ENCODE peak calls at places on chromosomes 11 and 22, in seven cellular contexts. One of them, this sample, is unnamed.

GRCh38 chr22:44407404-44408226 is 90.4 kb downstream of the RTL6 start:
- DNase-seq in activated gamma-delta T cell: no peak
- DNase-seq in NCI-H510A: no peak
- DNase-seq in Jurkat, Clone E6-1: no peak
- DNase-seq in caudate nucleus: no peak
- DNase-seq in heart left ventricle: no peak
- DNase-seq in AG09319: no peak
- DNase-seq in this sample: no peak

GRCh38 chr11:102971766-102972165 is 16.2 kb upstream of the MMP13 start:
- DNase-seq in activated gamma-delta T cell: no peak
- DNase-seq in NCI-H510A: no peak
- DNase-seq in Jurkat, Clone E6-1: no peak
- DNase-seq in caudate nucleus: no peak
- DNase-seq in heart left ventricle: no peak
- DNase-seq in AG09319: peak; percentile 89
- DNase-seq in this sample: no peak

GRCh38 chr11:131653244-131653643 is 282.8 kb downstream of the NTM start:
- DNase-seq in activated gamma-delta T cell: no peak
- DNase-seq in NCI-H510A: no peak
- DNase-seq in Jurkat, Clone E6-1: no peak
- DNase-seq in caudate nucleus: no peak
- DNase-seq in heart left ventricle: no peak
- DNase-seq in AG09319: no peak
- DNase-seq in this sample: no peak

GRCh38 chr22:43370045-43370444 is 26.9 kb upstream of the SCUBE1 start:
- DNase-seq in activated gamma-delta T cell: no peak
- DNase-seq in NCI-H510A: no peak
- DNase-seq in Jurkat, Clone E6-1: no peak
- DNase-seq in caudate nucleus: no peak
- DNase-seq in heart left ventricle: no peak
- DNase-seq in AG09319: no peak
- DNase-seq in this sample: no peak

GRCh38 chr11:61912991-61913698 is 4.2 kb downstream of the RAB3IL1 start:
- DNase-seq in activated gamma-delta T cell: no peak
- DNase-seq in NCI-H510A: no peak
- DNase-seq in Jurkat, Clone E6-1: no peak
- DNase-seq in caudate nucleus: no peak
- DNase-seq in heart left ventricle: no peak
- DNase-seq in AG09319: no peak
- DNase-seq in this sample: no peak

GRCh38 chr11:34641456-34641855 is 20.6 kb downstream of the EHF start:
- DNase-seq in activated gamma-delta T cell: no peak
- DNase-seq in NCI-H510A: no peak
- DNase-seq in Jurkat, Clone E6-1: no peak
- DNase-seq in caudate nucleus: no peak
- DNase-seq in heart left ventricle: no peak
- DNase-seq in AG09319: no peak
- DNase-seq in this sample: no peak

GRCh38 chr22:23353696-23354095 is 173.4 kb downstream of the BCR start:
- DNase-seq in activated gamma-delta T cell: no peak
- DNase-seq in NCI-H510A: no peak
- DNase-seq in Jurkat, Clone E6-1: no peak
- DNase-seq in caudate nucleus: no peak
- DNase-seq in heart left ventricle: no peak
- DNase-seq in AG09319: no peak
- DNase-seq in this sample: no peak

GRCh38 chr22:43546186-43546585 is 134.4 kb downstream of the MPPED1 start:
- DNase-seq in activated gamma-delta T cell: no peak
- DNase-seq in NCI-H510A: no peak
- DNase-seq in Jurkat, Clone E6-1: peak; percentile 24
- DNase-seq in caudate nucleus: no peak
- DNase-seq in heart left ventricle: no peak
- DNase-seq in AG09319: no peak
- DNase-seq in this sample: no peak

GRCh38 chr22:49350441-49351121 is 477.1 kb downstream of the BRD1 start:
- DNase-seq in activated gamma-delta T cell: no peak
- DNase-seq in NCI-H510A: no peak
- DNase-seq in Jurkat, Clone E6-1: no peak
- DNase-seq in caudate nucleus: no peak
- DNase-seq in heart left ventricle: no peak
- DNase-seq in AG09319: no peak
- DNase-seq in this sample: no peak

GRCh38 chr22:17915188-17915587 is 109.2 kb downstream of the MICAL3 start:
- DNase-seq in activated gamma-delta T cell: no peak
- DNase-seq in NCI-H510A: no peak
- DNase-seq in Jurkat, Clone E6-1: no peak
- DNase-seq in caudate nucleus: no peak
- DNase-seq in heart left ventricle: no peak
- DNase-seq in AG09319: no peak
- DNase-seq in this sample: no peak

GRCh38 chr11:96014234-96014633 is 90.3 kb upstream of the MTMR2 start:
- DNase-seq in activated gamma-delta T cell: no peak
- DNase-seq in NCI-H510A: no peak
- DNase-seq in Jurkat, Clone E6-1: peak; percentile 82
- DNase-seq in caudate nucleus: no peak
- DNase-seq in heart left ventricle: no peak
- DNase-seq in AG09319: no peak
- DNase-seq in this sample: peak; percentile 77

GRCh38 chr11:131977231-131977630 is 606.8 kb downstream of the NTM start:
- DNase-seq in activated gamma-delta T cell: no peak
- DNase-seq in NCI-H510A: no peak
- DNase-seq in Jurkat, Clone E6-1: no peak
- DNase-seq in caudate nucleus: no peak
- DNase-seq in heart left ventricle: no peak
- DNase-seq in AG09319: peak; percentile 31
- DNase-seq in this sample: no peak

GRCh38 chr11:34495724-34496377 is 17.7 kb downstream of the ELF5 start:
- DNase-seq in activated gamma-delta T cell: no peak
- DNase-seq in NCI-H510A: no peak
- DNase-seq in Jurkat, Clone E6-1: no peak
- DNase-seq in caudate nucleus: no peak
- DNase-seq in heart left ventricle: no peak
- DNase-seq in AG09319: no peak
- DNase-seq in this sample: no peak

GRCh38 chr22:33919591-33920501 is at the start of gene LARGE1:
- DNase-seq in activated gamma-delta T cell: no peak
- DNase-seq in NCI-H510A: no peak
- DNase-seq in Jurkat, Clone E6-1: no peak
- DNase-seq in caudate nucleus: no peak
- DNase-seq in heart left ventricle: peak; percentile 43
- DNase-seq in AG09319: no peak
- DNase-seq in this sample: no peak

GRCh38 chr11:47611240-47611863 is 17.1 kb upstream of the C1QTNF4 start:
- DNase-seq in activated gamma-delta T cell: no peak
- DNase-seq in NCI-H510A: no peak
- DNase-seq in Jurkat, Clone E6-1: no peak
- DNase-seq in caudate nucleus: no peak
- DNase-seq in heart left ventricle: no peak
- DNase-seq in AG09319: no peak
- DNase-seq in this sample: no peak

GRCh38 chr22:26835929-26836528 is 178.6 kb downstream of the MIAT start:
- DNase-seq in activated gamma-delta T cell: no peak
- DNase-seq in NCI-H510A: no peak
- DNase-seq in Jurkat, Clone E6-1: peak; percentile 27
- DNase-seq in caudate nucleus: peak; percentile 0
- DNase-seq in heart left ventricle: no peak
- DNase-seq in AG09319: no peak
- DNase-seq in this sample: peak; percentile 8

GRCh38 chr11:94800394-94800793 is 32.2 kb downstream of the AMOTL1 start:
- DNase-seq in activated gamma-delta T cell: no peak
- DNase-seq in NCI-H510A: no peak
- DNase-seq in Jurkat, Clone E6-1: no peak
- DNase-seq in caudate nucleus: no peak
- DNase-seq in heart left ventricle: peak; percentile 61
- DNase-seq in AG09319: peak; percentile 53
- DNase-seq in this sample: no peak

GRCh38 chr11:12606597-12606996 is 67.6 kb upstream of the TEAD1 start:
- DNase-seq in activated gamma-delta T cell: no peak
- DNase-seq in NCI-H510A: no peak
- DNase-seq in Jurkat, Clone E6-1: no peak
- DNase-seq in caudate nucleus: no peak
- DNase-seq in heart left ventricle: no peak
- DNase-seq in AG09319: peak; percentile 76
- DNase-seq in this sample: no peak

GRCh38 chr11:17986007-17986710 is 26.7 kb downstream of the SERGEF start:
- DNase-seq in activated gamma-delta T cell: no peak
- DNase-seq in NCI-H510A: no peak
- DNase-seq in Jurkat, Clone E6-1: no peak
- DNase-seq in caudate nucleus: no peak
- DNase-seq in heart left ventricle: no peak
- DNase-seq in AG09319: peak; percentile 65
- DNase-seq in this sample: no peak

GRCh38 chr11:125192194-125192593 is 27.6 kb downstream of the PKNOX2 start:
- DNase-seq in activated gamma-delta T cell: no peak
- DNase-seq in NCI-H510A: no peak
- DNase-seq in Jurkat, Clone E6-1: no peak
- DNase-seq in caudate nucleus: no peak
- DNase-seq in heart left ventricle: no peak
- DNase-seq in AG09319: no peak
- DNase-seq in this sample: no peak

GRCh38 chr11:38950882-38951281 is 2352.8 kb upstream of the RAG2 start:
- DNase-seq in activated gamma-delta T cell: no peak
- DNase-seq in NCI-H510A: no peak
- DNase-seq in Jurkat, Clone E6-1: no peak
- DNase-seq in caudate nucleus: no peak
- DNase-seq in heart left ventricle: no peak
- DNase-seq in AG09319: no peak
- DNase-seq in this sample: no peak

GRCh38 chr22:37560682-37561208 is 465 bp downstream of the CDC42EP1 start:
- DNase-seq in activated gamma-delta T cell: no peak
- DNase-seq in NCI-H510A: no peak
- DNase-seq in Jurkat, Clone E6-1: no peak
- DNase-seq in caudate nucleus: no peak
- DNase-seq in heart left ventricle: peak; percentile 82
- DNase-seq in AG09319: peak; percentile 23
- DNase-seq in this sample: no peak

GRCh38 chr11:116601734-116602636 is 170.8 kb downstream of the BUD13 start:
- DNase-seq in activated gamma-delta T cell: no peak
- DNase-seq in NCI-H510A: no peak
- DNase-seq in Jurkat, Clone E6-1: peak; percentile 10
- DNase-seq in caudate nucleus: no peak
- DNase-seq in heart left ventricle: no peak
- DNase-seq in AG09319: no peak
- DNase-seq in this sample: no peak

GRCh38 chr11:88779551-88779950 is 286.2 kb downstream of the GRM5 start:
- DNase-seq in activated gamma-delta T cell: no peak
- DNase-seq in NCI-H510A: no peak
- DNase-seq in Jurkat, Clone E6-1: no peak
- DNase-seq in caudate nucleus: no peak
- DNase-seq in heart left ventricle: no peak
- DNase-seq in AG09319: no peak
- DNase-seq in this sample: no peak

GRCh38 chr11:113077379-113077778 is 116.2 kb downstream of the NCAM1 start:
- DNase-seq in activated gamma-delta T cell: no peak
- DNase-seq in NCI-H510A: no peak
- DNase-seq in Jurkat, Clone E6-1: no peak
- DNase-seq in caudate nucleus: no peak
- DNase-seq in heart left ventricle: no peak
- DNase-seq in AG09319: no peak
- DNase-seq in this sample: no peak

GRCh38 chr11:2926611-2927492 is 2.4 kb downstream of the PHLDA2 start:
- DNase-seq in activated gamma-delta T cell: no peak
- DNase-seq in NCI-H510A: no peak
- DNase-seq in Jurkat, Clone E6-1: no peak
- DNase-seq in caudate nucleus: no peak
- DNase-seq in heart left ventricle: no peak
- DNase-seq in AG09319: no peak
- DNase-seq in this sample: no peak

GRCh38 chr11:69480547-69481392 is 693 bp upstream of the LINC01488 start:
- DNase-seq in activated gamma-delta T cell: no peak
- DNase-seq in NCI-H510A: no peak
- DNase-seq in Jurkat, Clone E6-1: no peak
- DNase-seq in caudate nucleus: no peak
- DNase-seq in heart left ventricle: peak; percentile 70
- DNase-seq in AG09319: no peak
- DNase-seq in this sample: no peak

GRCh38 chr11:134291196-134291595 is 15.0 kb downstream of the GLB1L3 start:
- DNase-seq in activated gamma-delta T cell: no peak
- DNase-seq in NCI-H510A: no peak
- DNase-seq in Jurkat, Clone E6-1: no peak
- DNase-seq in caudate nucleus: no peak
- DNase-seq in heart left ventricle: no peak
- DNase-seq in AG09319: no peak
- DNase-seq in this sample: no peak

GRCh38 chr11:66072518-66072917 is 2.4 kb downstream of the PACS1 start:
- DNase-seq in activated gamma-delta T cell: no peak
- DNase-seq in NCI-H510A: no peak
- DNase-seq in Jurkat, Clone E6-1: no peak
- DNase-seq in caudate nucleus: no peak
- DNase-seq in heart left ventricle: no peak
- DNase-seq in AG09319: no peak
- DNase-seq in this sample: no peak

GRCh38 chr11:1968454-1968995 is 21.4 kb downstream of the MRPL23 start:
- DNase-seq in activated gamma-delta T cell: no peak
- DNase-seq in NCI-H510A: no peak
- DNase-seq in Jurkat, Clone E6-1: no peak
- DNase-seq in caudate nucleus: no peak
- DNase-seq in heart left ventricle: peak; percentile 13
- DNase-seq in AG09319: no peak
- DNase-seq in this sample: no peak

GRCh38 chr11:131601586-131601985 is 231.2 kb downstream of the NTM start:
- DNase-seq in activated gamma-delta T cell: no peak
- DNase-seq in NCI-H510A: no peak
- DNase-seq in Jurkat, Clone E6-1: no peak
- DNase-seq in caudate nucleus: no peak
- DNase-seq in heart left ventricle: no peak
- DNase-seq in AG09319: no peak
- DNase-seq in this sample: no peak

GRCh38 chr11:64856382-64857227 is 12.2 kb upstream of the CDC42BPG start:
- DNase-seq in activated gamma-delta T cell: peak; percentile 35
- DNase-seq in NCI-H510A: no peak
- DNase-seq in Jurkat, Clone E6-1: no peak
- DNase-seq in caudate nucleus: no peak
- DNase-seq in heart left ventricle: no peak
- DNase-seq in AG09319: no peak
- DNase-seq in this sample: no peak

GRCh38 chr11:57480409-57481137 is 20.2 kb downstream of the RTN4RL2 start:
- DNase-seq in activated gamma-delta T cell: no peak
- DNase-seq in NCI-H510A: peak; percentile 46
- DNase-seq in Jurkat, Clone E6-1: peak; percentile 50
- DNase-seq in caudate nucleus: no peak
- DNase-seq in heart left ventricle: peak; percentile 58
- DNase-seq in AG09319: no peak
- DNase-seq in this sample: peak; percentile 38

GRCh38 chr11:101721270-101721669 is 137.5 kb upstream of the TRPC6 start:
- DNase-seq in activated gamma-delta T cell: no peak
- DNase-seq in NCI-H510A: no peak
- DNase-seq in Jurkat, Clone E6-1: no peak
- DNase-seq in caudate nucleus: no peak
- DNase-seq in heart left ventricle: no peak
- DNase-seq in AG09319: no peak
- DNase-seq in this sample: no peak

GRCh38 chr22:18096823-18097222 is 13.8 kb upstream of the TUBA8 start:
- DNase-seq in activated gamma-delta T cell: no peak
- DNase-seq in NCI-H510A: no peak
- DNase-seq in Jurkat, Clone E6-1: no peak
- DNase-seq in caudate nucleus: no peak
- DNase-seq in heart left ventricle: no peak
- DNase-seq in AG09319: no peak
- DNase-seq in this sample: no peak

GRCh38 chr22:20324139-20324516 is 4.3 kb upstream of the DGCR6L start:
- DNase-seq in activated gamma-delta T cell: no peak
- DNase-seq in NCI-H510A: no peak
- DNase-seq in Jurkat, Clone E6-1: no peak
- DNase-seq in caudate nucleus: no peak
- DNase-seq in heart left ventricle: no peak
- DNase-seq in AG09319: no peak
- DNase-seq in this sample: peak; percentile 39

GRCh38 chr11:12137005-12137690 is 26.8 kb downstream of the MICAL2 start:
- DNase-seq in activated gamma-delta T cell: no peak
- DNase-seq in NCI-H510A: no peak
- DNase-seq in Jurkat, Clone E6-1: no peak
- DNase-seq in caudate nucleus: no peak
- DNase-seq in heart left ventricle: no peak
- DNase-seq in AG09319: no peak
- DNase-seq in this sample: no peak